ENCODE peak calls at places on chromosomes 7 and 10, in ten cellular contexts. U is kidney; T is A549; V is sigmoid colon; D is cardiac muscle cell; L is ascending aorta; C is GM23248; B is effector memory CD4-positive, alpha-beta T cell; X is tibial nerve; E is Panc1. M is an unnamed sample.

GRCh38 chr7:2633538-2634264 is 1.9 kb downstream of the TTYH3 start:
- DNase-seq in E (no peak), T (peak; percentile 57), U (peak; percentile 88), L (no peak), B (no peak), D (no peak), V (peak; percentile 86), C (peak; percentile 97), X (no peak), M (no peak)

GRCh38 chr10:133394064-133394663 is at the start of gene MTG1:
- DNase-seq in X (peak; percentile 82), U (peak; percentile 98), D (peak; percentile 98), L (peak; percentile 58), V (peak; percentile 96), C (peak; percentile 98), E (peak; percentile 54), T (peak; percentile 93), B (peak; percentile 90), M (peak; percentile 92)

GRCh38 chr7:38656976-38657375 is 25.8 kb upstream of the AMPH start:
- DNase-seq in X (no peak), U (no peak), T (no peak), E (no peak), L (no peak), B (no peak), V (no peak), C (peak; percentile 55), D (no peak), M (no peak)

GRCh38 chr10:100229819-100230422 is 525 bp upstream of the CHUK start:
- DNase-seq in C (no peak), U (no peak), E (no peak), L (no peak), B (no peak), V (no peak), D (no peak), T (no peak), X (no peak), M (no peak)

GRCh38 chr10:47261121-47261520 is 38.9 kb upstream of the GDF10 start:
- DNase-seq in D (no peak), U (no peak), T (no peak), X (no peak), B (no peak), V (no peak), C (no peak), E (no peak), L (no peak), M (peak; percentile 24)

GRCh38 chr10:132186488-132187413 is at the start of gene DPYSL4:
- DNase-seq in T (no peak), U (peak; percentile 72), C (peak; percentile 53), B (no peak), E (no peak), L (no peak), V (no peak), D (peak; percentile 44), X (no peak), M (no peak)

GRCh38 chr10:29859521-29860130 is 199.8 kb downstream of the JCAD start:
- DNase-seq in L (no peak), B (no peak), V (no peak), E (no peak), D (no peak), X (no peak), T (no peak), U (no peak), C (peak; percentile 83), M (no peak)

GRCh38 chr7:16804674-16805439 is at the start of gene AGR2:
- DNase-seq in B (no peak), U (peak; percentile 75), E (no peak), T (peak; percentile 85), D (no peak), L (no peak), V (no peak), C (no peak), X (no peak), M (no peak)

GRCh38 chr10:70052462-70053211 is at the start of gene MACROH2A2:
- DNase-seq in E (no peak), X (peak; percentile 17), T (peak; percentile 82), C (peak; percentile 74), V (peak; percentile 79), D (peak; percentile 85), B (no peak), L (no peak), U (peak; percentile 87), M (no peak)

GRCh38 chr7:46191296-46191695 is 270.2 kb upstream of the IGFBP3 start:
- DNase-seq in C (no peak), T (no peak), E (no peak), V (no peak), X (no peak), L (no peak), D (no peak), B (no peak), U (no peak), M (no peak)

GRCh38 chr7:27153526-27153925 is 1.1 kb upstream of the HOXA3 start:
- DNase-seq in T (no peak), B (no peak), U (no peak), E (no peak), V (no peak), C (no peak), X (no peak), L (no peak), D (no peak), M (no peak)

GRCh38 chr7:64098-64521 is 128.3 kb upstream of the FAM20C start:
- DNase-seq in U (peak; percentile 55), D (peak; percentile 68), X (peak; percentile 50), V (peak; percentile 86), L (peak; percentile 8), E (peak; percentile 7), T (peak; percentile 41), C (peak; percentile 81), B (no peak), M (no peak)

GRCh38 chr10:28769147-28769604 is 91.9 kb downstream of the BAMBI start:
- DNase-seq in E (no peak), X (no peak), U (no peak), D (no peak), C (no peak), L (no peak), B (no peak), T (no peak), V (no peak), M (no peak)

GRCh38 chr7:128731184-128731583 is 8.0 kb upstream of the CALU start:
- DNase-seq in C (no peak), D (no peak), E (no peak), L (no peak), U (no peak), X (no peak), V (no peak), B (no peak), T (no peak), M (no peak)

GRCh38 chr7:35571596-35572240 is 123.2 kb downstream of the HERPUD2 start:
- DNase-seq in U (no peak), T (no peak), L (no peak), B (no peak), D (no peak), X (no peak), E (no peak), V (no peak), C (no peak), M (no peak)

GRCh38 chr10:8910314-8910713 is 855.8 kb downstream of the GATA3 start:
- DNase-seq in T (no peak), U (no peak), C (no peak), V (no peak), B (no peak), L (no peak), E (no peak), D (no peak), X (no peak), M (no peak)

GRCh38 chr10:86387221-86387794 is 20.7 kb upstream of the GRID1 start:
- DNase-seq in B (no peak), E (no peak), T (no peak), U (no peak), C (no peak), D (no peak), X (no peak), V (peak; percentile 21), L (no peak), M (no peak)

GRCh38 chr10:131702521-131703356 is 198.1 kb upstream of the PPP2R2D start:
- DNase-seq in D (no peak), E (no peak), C (no peak), L (no peak), T (no peak), B (no peak), U (peak; percentile 59), X (no peak), V (no peak), M (no peak)

GRCh38 chr7:130853503-130854279 is 119.7 kb upstream of the KLF14 start:
- DNase-seq in X (no peak), V (no peak), L (no peak), B (no peak), E (peak; percentile 92), C (peak; percentile 75), U (no peak), D (no peak), T (peak; percentile 86), M (no peak)
- H3K4me3 ChIP-seq in X (no peak overlapping the region), V (no peak overlapping the region), L (no peak overlapping the region), B (no peak overlapping the region), E (no peak overlapping the region), C (peak overlapping the region; percentile 0), U (no peak overlapping the region), D (no peak overlapping the region), T (no peak overlapping the region), M (no peak overlapping the region)

DNA sequence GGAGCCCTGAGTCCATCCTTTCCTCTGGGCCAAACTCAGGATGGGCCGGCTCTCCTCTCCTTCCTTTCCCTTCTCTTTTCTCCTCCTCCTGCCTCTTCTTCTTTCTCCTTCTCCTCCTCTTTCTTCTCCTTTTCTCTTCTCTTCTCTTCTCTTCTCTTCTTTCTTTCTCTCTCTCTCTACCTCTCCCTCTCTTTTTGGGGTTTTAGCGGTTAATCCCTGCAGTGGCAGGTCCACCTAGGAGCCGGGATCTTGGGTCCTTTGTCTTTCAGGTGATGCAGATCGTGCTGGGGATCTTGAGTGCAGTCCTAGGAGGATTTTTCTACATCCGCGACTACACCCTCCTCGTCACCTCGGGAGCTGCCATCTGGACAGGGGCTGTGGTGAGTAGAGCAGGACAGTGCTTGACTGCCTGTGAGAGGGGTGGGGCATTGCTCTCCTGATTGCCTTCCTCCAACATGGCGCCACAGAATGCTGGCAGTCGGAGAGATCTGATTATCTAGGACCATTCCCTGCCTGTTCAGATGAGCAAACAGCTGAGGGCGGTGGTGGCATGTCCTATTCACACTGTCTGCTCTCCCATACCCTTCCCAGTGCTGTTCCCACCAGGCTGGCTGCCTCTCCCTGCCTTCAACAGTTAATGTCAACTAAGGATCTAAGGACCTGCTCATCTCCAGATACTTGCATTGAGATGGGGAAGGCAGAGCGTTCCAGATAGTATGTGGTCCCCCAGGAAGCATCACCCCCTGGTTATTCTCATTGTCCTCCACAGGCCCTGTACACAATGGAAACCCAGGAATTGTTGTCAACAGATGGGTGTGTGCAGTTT is 1.6 kb downstream of the TMEM176A start:
- DNase-seq in C (no peak), X (no peak), E (no peak), B (no peak), D (no peak), V (no peak), L (no peak), T (no peak), U (no peak), M (no peak)
- H3K4me3 ChIP-seq in C (no peak overlapping the region), X (no peak overlapping the region), E (no peak overlapping the region), B (no peak overlapping the region), D (no peak overlapping the region), V (no peak overlapping the region), L (no peak overlapping the region), T (no peak overlapping the region), U (peak overlapping the region; percentile 68), M (no peak overlapping the region)

GRCh38 chr7:130941322-130942210 is 207.6 kb upstream of the KLF14 start:
- DNase-seq in C (no peak), T (peak; percentile 80), L (no peak), B (peak; percentile 58), U (peak; percentile 78), E (peak; percentile 91), V (no peak), X (no peak), D (no peak), M (peak; percentile 56)
- H3K4me3 ChIP-seq in C (no peak overlapping the region), T (peak overlapping the region; percentile 52), L (peak overlapping the region; percentile 44), B (peak overlapping the region; percentile 53), U (peak overlapping the region; percentile 85), E (peak overlapping the region; percentile 67), V (no peak overlapping the region), X (peak overlapping the region; percentile 8), D (no peak overlapping the region), M (peak overlapping the region; percentile 52)

GRCh38 chr10:6542999-6543430 is 37.1 kb downstream of the PRKCQ start:
- DNase-seq in B (peak; percentile 33), C (no peak), D (no peak), T (no peak), X (no peak), L (no peak), U (no peak), V (no peak), E (no peak), M (peak; percentile 70)
- H3K4me3 ChIP-seq in B (peak overlapping the region; percentile 33), C (no peak overlapping the region), D (no peak overlapping the region), T (no peak overlapping the region), X (no peak overlapping the region), L (no peak overlapping the region), U (no peak overlapping the region), V (no peak overlapping the region), E (no peak overlapping the region), M (peak overlapping the region; percentile 53)

M was measured in CD8-positive, alpha-beta memory T cell.